ENCODE peak calls at places on chromosomes 2 and 18, in seven cellular contexts. S is neural progenitor cell, V is PC-3, Q is MM.1S, B is endodermal cell, A is IMR-90, R is keratinocyte. P is an unnamed sample.

GRCh38 chr18:61824733-61825363 is 68.0 kb downstream of the RNF152 start:
- DNase-seq in V (no peak), S (no peak), Q (no peak), B (no peak), A (no peak), R (no peak), P (no peak)

GRCh38 chr2:9140570-9141378 is 65.8 kb upstream of the ASAP2 start:
- DNase-seq in Q (no peak), R (no peak), A (peak; percentile 68), V (no peak), B (no peak), S (no peak), P (peak; percentile 37)

GRCh38 chr2:11060376-11061169 is 94.7 kb upstream of the SLC66A3 start:
- DNase-seq in R (no peak), S (no peak), A (no peak), Q (no peak), B (no peak), V (no peak), P (no peak)

GRCh38 chr2:68320118-68320641 is 431 bp upstream of the CNRIP1 start:
- DNase-seq in B (peak; percentile 86), Q (no peak), R (no peak), V (peak; percentile 75), A (no peak), S (peak; percentile 59), P (no peak)

GRCh38 chr2:72925328-72925943 is 8.1 kb downstream of the EMX1 start:
- DNase-seq in S (peak; percentile 65), Q (no peak), A (no peak), V (no peak), B (peak; percentile 73), R (no peak), P (no peak)

GRCh38 chr2:216583157-216583556 is 50.1 kb upstream of the IGFBP2 start:
- DNase-seq in B (no peak), S (no peak), A (peak; percentile 99), Q (no peak), R (no peak), V (peak; percentile 87), P (no peak)

GRCh38 chr18:72460210-72460680 is 83.9 kb downstream of the CBLN2 start:
- DNase-seq in A (peak; percentile 6), Q (no peak), S (no peak), R (no peak), V (peak; percentile 48), B (no peak), P (no peak)

GRCh38 chr18:75790821-75791220 is 363.3 kb upstream of the SMIM21 start:
- DNase-seq in S (no peak), V (no peak), B (no peak), A (no peak), Q (no peak), R (no peak), P (no peak)

GRCh38 chr2:152089238-152089637 is 9.6 kb downstream of the CACNB4 start:
- DNase-seq in Q (no peak), A (no peak), R (no peak), V (no peak), B (no peak), S (no peak), P (no peak)

GRCh38 chr2:130150181-130151144 is 5.6 kb upstream of the CCDC74B start:
- DNase-seq in S (no peak), B (no peak), R (no peak), Q (no peak), A (no peak), V (no peak), P (peak; percentile 75)

GRCh38 chr2:191255756-191256312 is 10.6 kb downstream of the MYO1B start:
- DNase-seq in B (no peak), R (no peak), S (no peak), Q (no peak), V (peak; percentile 30), A (peak; percentile 40), P (no peak)

GRCh38 chr2:61905372-61906186 is at the start of gene COMMD1:
- DNase-seq in S (peak; percentile 86), Q (peak; percentile 88), B (peak; percentile 91), V (peak; percentile 74), A (peak; percentile 60), R (no peak), P (peak; percentile 93)

GRCh38 chr18:7592305-7593071 is 25.4 kb downstream of the PTPRM start:
- DNase-seq in S (peak; percentile 53), V (no peak), Q (no peak), R (no peak), A (no peak), B (peak; percentile 81), P (no peak)

GRCh38 chr2:2057125-2057721 is 273.9 kb downstream of the MYT1L start:
- DNase-seq in Q (peak; percentile 31), S (no peak), A (no peak), R (no peak), B (peak; percentile 66), V (peak; percentile 15), P (peak; percentile 84)

DNA sequence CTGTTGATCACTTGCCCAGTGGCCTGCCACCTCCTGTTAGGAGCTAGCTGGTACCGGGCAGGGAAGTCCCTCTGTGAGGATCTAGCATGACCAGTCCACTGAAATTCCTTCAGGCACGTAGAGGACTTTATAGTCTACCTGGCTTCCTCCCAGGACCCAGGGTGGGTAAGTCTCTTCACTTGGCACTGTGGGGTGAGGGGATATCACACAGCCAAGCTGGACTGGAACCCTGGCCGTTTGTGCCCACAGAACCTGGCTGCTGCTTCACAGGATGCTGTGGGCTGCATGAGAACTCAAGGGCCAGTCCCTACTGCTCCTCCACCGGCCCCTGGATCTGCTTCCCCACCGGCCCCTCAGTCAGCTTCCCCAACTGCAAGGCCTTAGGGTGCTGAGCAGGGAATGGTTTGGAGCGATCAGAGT is 35.8 kb downstream of the HS1BP3 start:
- DNase-seq in Q (no peak), B (peak; percentile 44), R (no peak), S (no peak), V (no peak), A (no peak), P (peak; percentile 62)
- H3K9ac ChIP-seq in Q (no peak overlapping the region), B (no peak overlapping the region), R (no peak overlapping the region), S (no peak overlapping the region), V (no peak overlapping the region), A (no peak overlapping the region), P (no peak overlapping the region)

GRCh38 chr2:235638541-235639192 is 144.8 kb downstream of the AGAP1 start:
- DNase-seq in Q (no peak), A (no peak), S (peak; percentile 28), V (peak; percentile 15), B (no peak), R (no peak), P (no peak)

GRCh38 chr2:235634435-235635152 is 140.8 kb downstream of the AGAP1 start:
- DNase-seq in B (no peak), R (no peak), Q (no peak), A (peak; percentile 69), V (no peak), S (no peak), P (no peak)

GRCh38 chr2:235637906-235638305 is 144.1 kb downstream of the AGAP1 start:
- DNase-seq in V (no peak), S (no peak), Q (no peak), R (no peak), A (no peak), B (no peak), P (no peak)

GRCh38 chr2:235639387-235639786 is 145.5 kb downstream of the AGAP1 start:
- DNase-seq in B (no peak), V (no peak), Q (no peak), R (no peak), S (no peak), A (peak; percentile 95), P (no peak)

DNA sequence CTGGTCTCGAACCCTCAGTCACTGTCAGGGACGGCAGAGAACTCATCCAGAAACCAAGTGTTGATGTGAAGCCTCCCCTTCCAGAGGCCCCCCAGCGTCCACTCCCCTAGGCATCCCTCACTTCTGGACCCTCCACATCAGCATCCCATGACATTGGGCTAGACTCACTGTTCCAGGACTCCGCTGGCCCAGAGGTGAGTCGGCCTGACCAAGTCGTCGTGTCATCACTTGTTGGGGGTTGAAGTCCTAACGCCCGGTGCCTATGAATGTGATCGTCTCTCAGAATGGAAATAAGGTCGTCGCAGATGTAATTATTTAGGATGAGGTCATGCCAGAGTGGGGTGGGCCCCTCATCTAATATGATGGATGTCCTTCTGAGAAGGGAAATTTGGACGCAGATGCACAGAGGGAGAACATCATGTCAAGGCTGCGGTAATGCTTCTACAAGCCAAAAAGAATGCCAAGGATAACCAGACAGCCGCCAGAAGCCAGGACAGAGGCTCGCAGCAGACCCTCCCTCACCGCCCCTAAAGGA is 142.7 kb downstream of the AGAP1 start:
- DNase-seq in A (no peak), B (no peak), V (no peak), Q (no peak), R (no peak), S (no peak), P (no peak)
- H3K4me1 ChIP-seq in A (peaks cover 21% of the 10 kb centered on the region), B (peaks cover 6% of the 10 kb centered on the region), V (no peaks in the 10 kb centered on the region), Q (no peaks in the 10 kb centered on the region), R (no peaks in the 10 kb centered on the region), S (peaks cover 34% of the 10 kb centered on the region), P (peaks cover 2% of the 10 kb centered on the region)

GRCh38 chr2:203019142-203019541 is 4.5 kb downstream of the NBEAL1 start:
- DNase-seq in B (no peak), A (no peak), S (no peak), V (no peak), R (no peak), Q (no peak), P (no peak)
- TF ChIP-seq CTCF in B (peak; percentile 33), A (peak; percentile 11), S (no peak), V (no peak), R (no peak), Q (no peak), P (no peak)

DNA sequence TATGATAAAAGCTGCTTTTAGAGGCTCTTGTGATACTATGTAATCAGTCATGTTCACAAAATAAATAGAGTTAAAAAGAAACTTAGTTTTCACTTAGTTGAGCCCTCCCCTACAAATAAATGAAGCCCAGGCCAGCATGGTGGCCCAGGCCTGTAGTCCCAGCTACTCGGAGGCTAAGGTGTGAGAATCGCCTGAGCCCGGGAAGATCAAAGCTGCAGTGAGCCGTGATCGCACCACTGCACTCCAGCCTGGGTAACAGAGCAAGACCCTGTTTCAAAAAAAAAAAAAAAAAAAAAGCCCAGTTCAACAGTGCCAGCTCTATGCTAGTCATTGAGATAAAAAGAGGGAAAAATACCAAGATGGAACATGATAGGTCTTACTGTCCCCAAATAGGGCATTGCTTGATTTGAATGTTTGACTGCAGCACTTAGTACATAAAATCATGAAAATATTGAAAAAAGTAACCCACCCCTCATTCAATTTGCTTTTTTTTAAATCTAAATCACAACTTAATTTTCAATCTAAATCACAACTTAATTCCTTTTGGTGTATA is 1.5 kb downstream of the ASNSD1 start:
- DNase-seq in B (no peak), Q (no peak), V (no peak), R (no peak), S (no peak), A (no peak), P (no peak)
- H3K9ac ChIP-seq in B (no peak overlapping the region), Q (peak overlapping the region; percentile 86), V (peak overlapping the region; percentile 96), R (no peak overlapping the region), S (no peak overlapping the region), A (no peak overlapping the region), P (no peak overlapping the region)

GRCh38 chr2:47067788-47068407 is 87.2 kb downstream of the STPG4 start:
- DNase-seq in Q (no peak), B (no peak), R (no peak), V (no peak), S (no peak), A (no peak), P (peak; percentile 84)
- H3K4me1 ChIP-seq in Q (peaks cover 52% of the 10 kb centered on the region), B (peaks cover 12% of the 10 kb centered on the region), R (peaks cover 33% of the 10 kb centered on the region), V (peaks cover 50% of the 10 kb centered on the region), S (peaks cover 16% of the 10 kb centered on the region), A (peaks cover 54% of the 10 kb centered on the region), P (peaks cover 62% of the 10 kb centered on the region)

P was measured in kidney.